ENCODE peak calls at places on chromosomes 5 and 9, in ten cellular contexts. C is stomach, K is heart left ventricle, H is esophagus squamous epithelium, A is body of pancreas, Y is tibial nerve, X is spleen, N is uterus, Q is HCT116, J is H1. T is an unnamed sample.

GRCh38 chr5:156208271-156208670 is 118.7 kb upstream of the SGCD start:
- DNase-seq in J (no peak), A (no peak), K (no peak), X (no peak), Q (no peak), C (no peak), Y (no peak), N (no peak), H (no peak), T (no peak)

GRCh38 chr5:60639544-60639943 is 60.4 kb downstream of the DEPDC1B start:
- DNase-seq in A (no peak), Q (no peak), K (no peak), X (no peak), H (no peak), C (no peak), Y (no peak), N (no peak), J (no peak), T (no peak)

GRCh38 chr5:122480146-122480545 is 168.1 kb downstream of the SNCAIP start:
- DNase-seq in Y (no peak), J (no peak), C (no peak), Q (no peak), A (no peak), N (no peak), K (no peak), H (no peak), X (no peak), T (no peak)

GRCh38 chr5:146867996-146868708 is 10.4 kb downstream of the PPP2R2B start:
- DNase-seq in X (no peak), A (no peak), Y (no peak), N (no peak), C (no peak), J (no peak), Q (no peak), K (no peak), H (no peak), T (no peak)

GRCh38 chr5:96761618-96762017 is 46.1 kb downstream of the ERAP1 start:
- DNase-seq in A (no peak), J (no peak), Y (no peak), X (no peak), H (no peak), Q (no peak), C (no peak), N (no peak), K (no peak), T (no peak)

GRCh38 chr5:67814569-67815311 is 400.8 kb upstream of the PIK3R1 start:
- DNase-seq in Q (no peak), A (no peak), H (no peak), K (no peak), J (no peak), Y (no peak), N (no peak), C (no peak), X (no peak), T (no peak)

GRCh38 chr5:5014836-5015235 is 125.3 kb upstream of the ADAMTS16 start:
- DNase-seq in C (no peak), N (no peak), K (no peak), H (no peak), X (no peak), A (no peak), J (no peak), Y (no peak), Q (no peak), T (peak; percentile 70)

GRCh38 chr9:3760031-3760430 is 234.2 kb upstream of the RFX3 start:
- DNase-seq in K (no peak), Q (no peak), Y (no peak), C (no peak), A (no peak), N (no peak), J (no peak), X (no peak), H (no peak), T (no peak)

GRCh38 chr9:114085404-114085803 is 7.3 kb upstream of the AMBP start:
- DNase-seq in N (peak; percentile 5), A (no peak), Q (no peak), X (no peak), Y (no peak), J (no peak), C (no peak), H (no peak), K (no peak), T (no peak)

GRCh38 chr5:10676946-10677345 is 84.1 kb downstream of the DAP start:
- DNase-seq in K (no peak), Q (no peak), X (no peak), C (no peak), H (no peak), J (no peak), A (no peak), N (no peak), Y (no peak), T (no peak)

GRCh38 chr5:15501057-15501791 is 1.2 kb downstream of the FBXL7 start:
- DNase-seq in K (peak; percentile 62), X (no peak), Y (peak; percentile 26), J (peak; percentile 67), N (peak; percentile 53), C (no peak), Q (no peak), H (no peak), A (no peak), T (peak; percentile 91)

GRCh38 chr9:99169982-99170761 is 51.6 kb downstream of the ALG2 start:
- DNase-seq in N (no peak), Q (no peak), A (no peak), X (no peak), C (no peak), H (no peak), Y (no peak), J (no peak), K (no peak), T (peak; percentile 90)

GRCh38 chr5:6900828-6901227 is 187.6 kb downstream of the TENT4A start:
- DNase-seq in Y (no peak), N (no peak), C (peak; percentile 81), J (no peak), X (no peak), K (no peak), Q (no peak), H (no peak), A (peak; percentile 54), T (no peak)

GRCh38 chr5:80988419-80988925 is 28.3 kb downstream of the RASGRF2 start:
- DNase-seq in H (no peak), K (no peak), Y (no peak), C (no peak), J (no peak), N (no peak), A (no peak), X (no peak), Q (no peak), T (no peak)

GRCh38 chr9:20144255-20144654 is 355.4 kb upstream of the SLC24A2 start:
- DNase-seq in J (no peak), C (no peak), X (no peak), Q (no peak), N (no peak), K (no peak), A (peak; percentile 16), Y (no peak), H (no peak), T (no peak)

GRCh38 chr9:20148416-20148815 is 359.6 kb upstream of the SLC24A2 start:
- DNase-seq in C (no peak), A (no peak), K (no peak), Y (no peak), H (no peak), Q (no peak), J (no peak), N (no peak), X (no peak), T (no peak)
- TF ChIP-seq POLR2A in C (no peak), A (no peak), K (no peak), Y (no peak), H (no peak), Q (no peak), J (no peak), N (no peak), X (no peak), T (no peak)

GRCh38 chr5:169218176-169218575 is 82.8 kb downstream of the SLIT3 start:
- DNase-seq in Q (no peak), X (no peak), Y (no peak), J (no peak), H (no peak), A (peak; percentile 14), K (no peak), C (peak; percentile 64), N (no peak), T (peak; percentile 77)

GRCh38 chr5:169216864-169217263 is 84.1 kb downstream of the SLIT3 start:
- DNase-seq in K (no peak), H (no peak), Q (no peak), X (no peak), A (no peak), N (no peak), Y (no peak), J (no peak), C (no peak), T (no peak)

GRCh38 chr5:169219961-169220360 is 81.0 kb downstream of the SLIT3 start:
- DNase-seq in K (no peak), Q (no peak), H (no peak), X (no peak), A (no peak), N (no peak), Y (no peak), C (no peak), J (no peak), T (no peak)

GRCh38 chr5:169219351-169219750 is 81.6 kb downstream of the SLIT3 start:
- DNase-seq in C (no peak), X (no peak), K (no peak), N (no peak), A (no peak), Y (no peak), H (no peak), J (no peak), Q (no peak), T (peak; percentile 79)

DNA sequence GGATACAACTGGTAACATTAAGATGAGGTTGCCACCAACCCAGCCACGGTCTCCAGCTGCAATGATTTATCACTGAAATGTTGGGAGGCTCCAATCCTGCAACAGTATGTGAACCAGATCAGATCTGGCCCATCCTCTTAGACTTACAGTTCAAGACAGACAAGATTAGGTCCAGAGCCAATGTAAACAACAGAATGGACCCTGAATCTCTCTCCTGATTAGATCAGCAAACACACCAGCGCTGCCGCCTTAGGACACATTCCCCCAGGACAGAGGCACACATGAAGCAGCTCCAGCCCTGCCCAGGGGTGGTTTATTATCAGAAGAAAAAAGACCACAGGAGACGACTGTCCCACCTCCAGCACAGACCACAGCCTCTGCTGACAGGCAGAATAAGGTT is 82.1 kb downstream of the SLIT3 start:
- DNase-seq in N (no peak), X (no peak), Q (no peak), K (no peak), C (no peak), J (no peak), Y (no peak), A (no peak), H (no peak), T (peak; percentile 89)
- H3K27me3 ChIP-seq in N (no peaks in the 10 kb centered on the region), X (no peaks in the 10 kb centered on the region), Q (peaks cover 16% of the 10 kb centered on the region), K (no peaks in the 10 kb centered on the region), C (no peaks in the 10 kb centered on the region), J (peaks cover 38% of the 10 kb centered on the region), Y (no peaks in the 10 kb centered on the region), A (no peaks in the 10 kb centered on the region), H (no peaks in the 10 kb centered on the region), T (no peaks in the 10 kb centered on the region)

GRCh38 chr5:71782393-71782770 is 63.3 kb downstream of the CARTPT start:
- DNase-seq in Y (no peak), N (no peak), Q (no peak), H (no peak), J (no peak), X (no peak), K (no peak), C (no peak), A (no peak), T (no peak)
- H3K4me3 ChIP-seq in Y (peak overlapping the region; percentile 12), N (no peak overlapping the region), Q (no peak overlapping the region), H (peak overlapping the region; percentile 23), J (no peak overlapping the region), X (no peak overlapping the region), K (no peak overlapping the region), C (peak overlapping the region; percentile 12), A (no peak overlapping the region), T (peak overlapping the region; percentile 35)

GRCh38 chr5:179324760-179325295 is 20.4 kb downstream of the ADAMTS2 start:
- DNase-seq in C (no peak), Q (no peak), X (peak; percentile 20), H (no peak), Y (peak; percentile 10), K (no peak), J (no peak), A (no peak), N (peak; percentile 12), T (no peak)
- TF ChIP-seq POLR2A in C (no peak), Q (no peak), X (no peak), H (no peak), Y (no peak), K (no peak), J (no peak), A (no peak), N (no peak), T (no peak)

T was measured in esophagus muscularis mucosa.